ENCODE peak calls at places on chromosomes 16 and 17, in ten cellular contexts. K is GM23338, P is heart left ventricle, M is HepG2, B is AG04449, T is fibroblast of mammary gland, X is cardiac fibroblast, C is heart right ventricle, F is A549, Z is transverse colon. R is an unnamed sample.

GRCh38 chr17:69060835-69061234 is at the start of gene ABCA9:
- DNase-seq in M (no peak), X (peak), B (peak), F (no peak), C (no peak), K (no peak), Z (no peak), P (peak), T (peak), R (peak)

GRCh38 chr17:8649157-8650118 is 18.9 kb upstream of the MYH10 start:
- DNase-seq in P (peak), F (no peak), T (peak), X (peak), M (no peak), B (peak), Z (no peak), C (no peak), K (no peak), R (peak)

GRCh38 chr16:19713697-19714096 is 4.3 kb downstream of the KNOP1 start:
- DNase-seq in Z (no peak), F (no peak), K (no peak), M (no peak), C (no peak), P (no peak), X (no peak), B (no peak), T (no peak), R (no peak)

GRCh38 chr16:14140916-14141315 is 69.8 kb downstream of the MRTFB start:
- DNase-seq in M (no peak), X (peak), F (no peak), P (no peak), K (no peak), B (no peak), Z (no peak), C (no peak), T (no peak), R (no peak)

GRCh38 chr17:43416998-43417891 is 18.5 kb downstream of the ARL4D start:
- DNase-seq in P (peak), K (no peak), Z (peak), M (no peak), F (no peak), T (peak), B (no peak), X (peak), C (peak), R (no peak)

GRCh38 chr17:63405741-63406261 is 40.3 kb downstream of the CYB561 start:
- DNase-seq in B (peak), M (peak), X (peak), T (peak), K (peak), Z (no peak), C (no peak), P (no peak), F (peak), R (peak)

GRCh38 chr16:50296807-50297206 is 30.5 kb downstream of the ADCY7 start:
- DNase-seq in B (no peak), T (no peak), M (no peak), X (no peak), F (no peak), C (no peak), P (no peak), Z (no peak), K (no peak), R (no peak)

GRCh38 chr16:85428168-85428898 is 184.8 kb upstream of the GSE1 start:
- DNase-seq in K (peak), C (peak), B (no peak), Z (peak), F (peak), T (peak), X (peak), M (no peak), P (no peak), R (no peak)

GRCh38 chr17:77391668-77392375 is 251.1 kb downstream of the SEC14L1 start:
- DNase-seq in M (no peak), P (no peak), F (peak), C (no peak), B (peak), K (peak), T (peak), X (peak), Z (peak), R (peak)

GRCh38 chr16:69395859-69396186 is 10.0 kb upstream of the TERF2 start:
- DNase-seq in X (no peak), F (no peak), B (no peak), P (no peak), C (no peak), M (no peak), K (no peak), Z (no peak), T (no peak), R (no peak)

DNA sequence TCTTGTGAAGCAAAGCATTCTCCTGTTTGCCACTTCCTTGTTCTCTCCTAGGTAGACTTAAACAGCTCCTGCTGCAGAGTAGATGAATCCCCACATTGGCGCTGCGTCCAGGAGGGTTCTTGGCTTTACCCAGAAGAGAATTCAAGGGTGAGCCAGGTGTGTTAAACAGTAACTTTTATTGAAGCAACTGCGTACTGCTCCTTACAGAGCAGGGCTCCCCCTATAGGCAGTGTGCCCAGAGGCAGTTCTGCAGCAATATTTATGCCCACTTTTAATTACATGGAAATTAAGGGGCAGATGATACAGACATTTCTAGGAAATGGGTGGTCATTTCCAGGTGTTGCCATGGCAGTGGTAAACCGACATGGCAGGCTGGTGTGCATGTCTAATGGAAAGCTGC is 987.6 kb upstream of the RBFOX1 start:
- DNase-seq in K (peak), X (no peak), P (no peak), C (no peak), T (no peak), B (no peak), Z (no peak), F (no peak), M (no peak), R (no peak)
- TF ChIP-seq CTCF in K (peak), X (no peak), P (no peak), C (no peak), T (no peak), B (no peak), Z (peak), F (no peak), M (no peak), R (no peak)

DNA sequence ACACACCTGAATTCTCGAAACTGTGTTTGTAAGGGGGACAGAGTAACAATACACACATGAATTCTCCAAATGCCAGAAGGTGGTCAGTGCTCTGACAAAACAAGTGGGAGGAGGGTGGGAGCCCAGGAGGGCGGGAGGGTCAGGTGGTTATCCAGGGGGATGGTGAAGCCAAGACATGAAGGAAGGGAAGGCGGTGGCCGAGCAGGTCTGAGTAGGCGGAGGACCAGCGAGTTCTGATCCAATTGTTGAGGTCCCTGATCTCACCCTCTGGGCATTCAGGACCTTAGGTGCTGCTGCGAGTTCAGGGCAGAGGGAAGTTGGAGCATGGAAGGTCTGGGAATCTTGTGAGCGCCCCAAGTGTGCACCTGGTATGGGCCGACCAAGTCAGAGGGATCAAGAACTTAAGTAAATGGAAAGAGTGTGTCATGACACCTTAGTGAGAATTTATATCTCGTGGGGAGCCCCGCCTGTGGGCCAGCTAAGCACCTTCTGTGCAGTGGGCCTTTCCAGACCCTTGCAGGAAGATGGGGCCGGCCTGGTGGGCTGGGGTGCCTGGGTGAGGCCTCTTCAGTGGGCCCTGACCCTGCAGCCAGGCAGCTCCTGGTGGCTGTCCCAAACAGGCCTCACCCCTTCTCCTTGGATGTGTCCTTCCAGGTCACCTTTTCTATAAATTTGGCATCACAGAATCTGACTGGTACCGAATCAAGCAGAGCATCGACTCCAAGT is 86.1 kb downstream of the NPIPB11 start:
- DNase-seq in M (no peak), X (no peak), Z (no peak), T (no peak), F (no peak), B (no peak), K (no peak), C (no peak), P (no peak), R (no peak)
- H3K4me3 ChIP-seq in M (no peak), X (no peak), Z (no peak), T (no peak), F (no peak), B (no peak), K (no peak), C (no peak), P (no peak), R (no peak)

DNA sequence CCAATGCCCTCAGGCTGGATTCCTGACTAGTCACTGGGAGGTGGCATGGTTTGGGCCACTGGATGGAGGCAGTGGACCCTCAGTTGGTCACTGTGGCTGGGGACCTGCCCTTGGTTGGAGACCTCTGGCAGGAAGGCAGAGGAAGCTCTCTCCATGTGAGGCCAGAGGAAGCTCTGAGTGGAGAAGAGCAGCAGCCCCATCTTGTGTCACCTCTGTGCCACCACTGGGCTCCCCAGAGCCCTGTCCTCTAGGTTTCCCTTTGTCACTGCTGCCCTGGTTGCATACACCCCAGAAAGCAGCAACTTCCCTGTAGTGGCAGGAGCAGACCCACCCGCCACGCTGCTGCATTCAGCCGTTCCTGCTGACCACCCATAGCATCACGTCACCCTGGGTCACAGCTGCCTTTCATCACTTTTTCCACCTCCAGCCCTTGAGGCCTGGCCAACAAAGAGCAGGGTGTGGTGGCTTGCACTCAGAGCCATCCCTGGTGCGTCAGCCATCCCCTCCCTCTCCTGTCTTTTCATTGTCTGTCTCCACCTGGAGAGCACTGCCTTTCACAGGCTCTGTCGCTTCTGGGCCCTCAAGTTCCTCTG is 11.9 kb downstream of the CTRL start:
- DNase-seq in P (no peak), F (no peak), M (no peak), X (no peak), K (no peak), T (no peak), B (no peak), Z (no peak), C (no peak), R (no peak)
- TF ChIP-seq CTCF in P (no peak), F (no peak), M (peak), X (no peak), K (no peak), T (no peak), B (no peak), Z (no peak), C (peak), R (no peak)

DNA sequence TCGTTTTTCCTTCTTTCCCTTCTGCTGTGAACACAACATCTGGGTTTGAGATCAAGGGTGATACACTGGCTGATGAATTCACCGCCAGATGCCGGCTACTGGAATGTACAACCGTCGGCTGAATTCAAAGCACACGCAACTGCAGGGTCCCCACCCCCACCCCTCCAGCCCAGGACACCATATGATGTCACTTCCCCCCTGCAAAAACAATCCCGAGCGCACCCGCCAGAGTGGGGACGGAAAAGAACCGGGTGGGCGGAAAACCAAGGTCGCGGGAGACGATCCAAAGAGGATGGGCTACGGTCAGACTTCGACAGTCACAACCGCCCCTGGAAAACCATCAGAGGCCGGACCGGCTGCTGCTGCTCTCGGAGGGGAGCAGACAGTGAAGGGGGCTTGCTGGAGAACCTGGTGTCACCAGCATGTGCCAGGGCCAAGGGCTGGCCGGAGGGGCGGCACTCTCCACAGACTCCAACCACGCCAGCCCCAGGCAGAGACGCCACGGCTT is 23.3 kb downstream of the CEP295NL start:
- DNase-seq in X (peak), B (peak), M (no peak), F (no peak), T (peak), C (peak), Z (peak), K (no peak), P (peak), R (peak)
- H3K4me3 ChIP-seq in X (no peak), B (peak), M (no peak), F (no peak), T (no peak), C (peak), Z (no peak), K (no peak), P (peak), R (peak)

R was measured in BJ.